ENCODE peak calls at places on chromosomes 12 and 14, in six cellular contexts. C is stomach; Y is PC-3; I is endothelial cell of umbilical vein; K is CD8-positive, alpha-beta memory T cell; J is uterus. F is an unnamed sample.

GRCh38 chr14:68278568-68279436 is 459.2 kb downstream of the RAD51B start:
- DNase-seq in I (no peak), J (no peak), C (no peak), K (no peak), Y (peak; percentile 63), F (no peak)

GRCh38 chr12:95083938-95084337 is 10.5 kb upstream of the NR2C1 start:
- DNase-seq in I (peak; percentile 76), Y (no peak), J (peak; percentile 58), C (no peak), K (no peak), F (no peak)

GRCh38 chr12:13889913-13890312 is 91.5 kb downstream of the GRIN2B start:
- DNase-seq in I (no peak), Y (no peak), K (no peak), C (no peak), J (no peak), F (no peak)

GRCh38 chr12:53258541-53259539 is 9.3 kb upstream of the ESPL1 start:
- DNase-seq in I (peak; percentile 31), Y (no peak), J (no peak), K (no peak), C (no peak), F (no peak)

GRCh38 chr12:123519151-123520001 is 14.1 kb downstream of the RILPL1 start:
- DNase-seq in I (peak; percentile 52), Y (no peak), K (no peak), J (no peak), C (no peak), F (peak; percentile 63)

GRCh38 chr12:21881950-21882349 is 59.3 kb downstream of the ABCC9 start:
- DNase-seq in C (no peak), Y (no peak), K (no peak), J (peak; percentile 21), I (no peak), F (peak; percentile 71)

GRCh38 chr12:120980800-120981368 is 2.5 kb downstream of the HNF1A start:
- DNase-seq in K (no peak), Y (no peak), I (no peak), J (no peak), C (peak; percentile 82), F (no peak)

GRCh38 chr12:92929957-92930356 is 862 bp upstream of the EEA1 start:
- DNase-seq in K (no peak), Y (no peak), J (no peak), C (no peak), I (no peak), F (no peak)

GRCh38 chr12:67996347-67996746 is 7.1 kb downstream of the IFNG-AS1 start:
- DNase-seq in I (no peak), K (no peak), J (no peak), Y (no peak), C (no peak), F (no peak)

GRCh38 chr14:106605548-106606448 is 1079.4 kb downstream of the TMEM121 start:
- DNase-seq in J (no peak), K (peak; percentile 63), C (peak; percentile 52), Y (no peak), I (no peak), F (peak; percentile 73)

GRCh38 chr14:72783741-72784140 is 110.2 kb downstream of the DPF3 start:
- DNase-seq in K (no peak), Y (no peak), I (no peak), J (no peak), C (no peak), F (no peak)

GRCh38 chr14:92563359-92563758 is 49.8 kb downstream of the RIN3 start:
- DNase-seq in J (no peak), C (no peak), I (no peak), K (no peak), Y (peak; percentile 77), F (no peak)

GRCh38 chr12:132167610-132168310 is 23.5 kb downstream of the NOC4L start:
- DNase-seq in I (no peak), C (no peak), Y (no peak), J (no peak), K (no peak), F (peak; percentile 7)

GRCh38 chr12:86663173-86663572 is 407.0 kb upstream of the MGAT4C start:
- DNase-seq in I (no peak), J (no peak), C (no peak), K (no peak), Y (no peak), F (no peak)

GRCh38 chr12:991350-992278 is 591 bp downstream of the ERC1 start:
- DNase-seq in C (no peak), J (peak; percentile 52), Y (peak; percentile 17), I (peak; percentile 24), K (peak; percentile 23), F (no peak)

GRCh38 chr12:11681211-11681610 is 31.7 kb downstream of the ETV6 start:
- DNase-seq in J (no peak), C (no peak), I (no peak), K (no peak), Y (no peak), F (no peak)

DNA sequence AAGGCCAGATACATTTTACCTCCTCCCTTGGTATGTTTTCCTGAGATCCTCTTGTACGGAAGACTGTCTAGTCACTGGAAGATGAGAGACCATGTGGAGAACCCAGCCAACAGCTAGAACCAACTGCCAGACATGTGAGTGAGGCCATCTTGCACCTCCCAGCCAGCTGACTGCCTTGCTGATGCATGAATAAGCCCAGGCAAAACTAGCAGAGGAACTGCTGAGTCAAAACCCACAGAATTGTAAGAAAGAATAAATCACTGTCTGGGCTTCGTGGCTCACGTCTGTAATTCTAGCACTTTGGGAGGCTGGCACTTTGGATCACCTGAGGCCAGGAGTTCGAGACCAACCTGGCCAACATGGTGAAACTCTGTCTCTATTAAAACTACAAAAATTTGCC is 160.0 kb downstream of the TPH2 start:
- DNase-seq in C (no peak), I (no peak), J (no peak), K (no peak), Y (no peak), F (no peak)
- H3K9me3 ChIP-seq in C (peaks cover 9% of the 10 kb centered on the region), I (peaks cover 4% of the 10 kb centered on the region), J (no peaks in the 10 kb centered on the region), K (no peaks in the 10 kb centered on the region), Y (no peaks in the 10 kb centered on the region), F (no peaks in the 10 kb centered on the region)

DNA sequence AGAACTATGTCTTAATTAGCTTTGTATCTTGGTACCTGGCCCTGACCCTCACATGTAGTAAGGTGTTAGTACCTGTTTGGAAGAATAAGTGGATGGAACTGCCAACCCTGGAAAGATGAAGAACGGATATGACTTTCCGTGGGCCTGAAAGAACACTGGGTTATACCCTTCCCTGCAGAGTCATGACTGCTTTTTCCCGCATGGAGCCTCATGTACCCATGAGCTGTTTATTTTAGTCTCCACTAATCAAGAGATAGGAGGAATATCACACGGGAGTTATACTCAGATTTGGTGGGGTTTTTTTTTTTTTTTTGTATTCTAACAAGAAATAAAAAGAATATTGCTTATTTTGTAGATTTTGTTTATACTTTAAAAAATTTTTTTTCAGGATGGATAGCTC is 15.9 kb downstream of the DLST start:
- DNase-seq in I (no peak), K (no peak), Y (no peak), J (no peak), C (no peak), F (no peak)
- H3K27ac ChIP-seq in I (no peak overlapping the region), K (no peak overlapping the region), Y (no peak overlapping the region), J (no peak overlapping the region), C (no peak overlapping the region), F (peak overlapping the region; percentile 20)

GRCh38 chr12:131140697-131141096 is 187.0 kb downstream of the ADGRD1 start:
- DNase-seq in I (no peak), C (no peak), J (no peak), Y (no peak), K (no peak), F (peak; percentile 5)

GRCh38 chr12:131137836-131138637 is 184.3 kb downstream of the ADGRD1 start:
- DNase-seq in J (peak; percentile 73), I (no peak), C (no peak), K (no peak), Y (peak; percentile 65), F (no peak)

GRCh38 chr12:131140069-131140435 is 186.3 kb downstream of the ADGRD1 start:
- DNase-seq in J (no peak), Y (no peak), C (no peak), I (no peak), K (no peak), F (no peak)

GRCh38 chr12:131138638-131139362 is 185.1 kb downstream of the ADGRD1 start:
- DNase-seq in C (no peak), J (no peak), K (no peak), Y (no peak), I (no peak), F (no peak)

DNA sequence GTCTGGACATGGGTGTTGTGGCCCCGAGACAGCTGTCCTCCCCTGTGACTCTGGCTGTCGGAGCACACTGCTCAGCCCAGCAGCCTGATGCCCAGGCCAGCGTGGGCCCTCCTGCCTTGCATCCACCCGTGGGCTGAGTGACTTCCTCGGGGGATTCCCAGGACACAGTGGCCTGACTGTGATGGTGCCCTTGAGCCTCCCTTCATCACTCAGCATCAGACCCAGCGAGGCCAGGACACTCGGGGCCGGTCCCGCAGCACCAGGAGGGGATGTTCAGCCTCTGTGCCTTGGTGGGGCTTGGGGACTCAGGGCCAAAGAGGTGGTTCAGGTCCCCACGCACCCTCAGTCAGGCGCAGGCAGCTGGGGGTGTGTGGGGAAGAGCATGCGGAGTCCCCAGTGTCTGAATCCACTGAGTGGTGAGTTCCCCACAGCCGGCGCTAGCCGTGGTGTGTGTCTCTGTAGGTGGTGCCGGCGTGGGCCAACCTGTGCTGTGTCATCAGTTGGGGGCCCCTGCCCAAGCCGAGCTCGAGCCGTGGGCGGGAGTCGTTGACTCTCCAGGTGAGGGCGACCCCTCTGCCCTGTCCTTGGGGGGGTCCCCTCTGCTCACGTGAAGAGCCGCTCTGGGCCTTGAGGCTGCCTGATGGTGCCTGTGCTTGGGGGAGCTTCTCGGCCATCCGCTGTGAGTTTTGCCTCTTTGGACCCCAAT is 185.8 kb downstream of the ADGRD1 start:
- DNase-seq in Y (no peak), I (no peak), J (no peak), K (no peak), C (no peak), F (no peak)
- H3K9me3 ChIP-seq in Y (no peaks in the 10 kb centered on the region), I (no peaks in the 10 kb centered on the region), J (no peaks in the 10 kb centered on the region), K (no peaks in the 10 kb centered on the region), C (no peaks in the 10 kb centered on the region), F (no peaks in the 10 kb centered on the region)

DNA sequence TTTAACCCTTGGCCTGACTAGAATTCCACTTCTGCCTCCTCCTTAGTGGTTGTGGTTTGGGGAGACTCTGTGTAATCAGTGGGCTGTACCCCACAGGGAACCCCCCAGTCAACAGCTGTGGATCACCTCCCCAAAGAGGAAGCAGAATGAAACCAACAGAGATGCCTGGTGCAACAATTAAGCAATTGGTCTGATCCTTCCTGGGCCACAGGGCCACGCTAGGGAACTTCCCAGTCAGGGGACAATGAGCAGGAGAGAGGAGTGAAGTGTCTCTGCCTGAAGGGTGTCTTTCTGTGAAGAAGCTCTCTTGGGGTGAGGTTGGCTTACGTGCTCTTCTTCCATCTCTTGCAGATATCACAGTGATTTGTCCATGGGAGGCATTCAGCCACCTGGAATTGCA is 8.2 kb downstream of the PDE6H start:
- DNase-seq in J (no peak), K (no peak), I (no peak), Y (no peak), C (no peak), F (no peak)
- H3K27ac ChIP-seq in J (no peak overlapping the region), K (no peak overlapping the region), I (no peak overlapping the region), Y (no peak overlapping the region), C (no peak overlapping the region), F (no peak overlapping the region)

GRCh38 chr12:7293670-7294069 is 10.2 kb upstream of the ACSM4 start:
- DNase-seq in J (no peak), K (no peak), Y (no peak), C (no peak), I (peak; percentile 13), F (no peak)
- H3K9me3 ChIP-seq in J (no peaks in the 10 kb centered on the region), K (no peaks in the 10 kb centered on the region), Y (peaks cover 3% of the 10 kb centered on the region), C (no peaks in the 10 kb centered on the region), I (no peaks in the 10 kb centered on the region), F (peaks cover 10% of the 10 kb centered on the region)